ENCODE peak calls at places on chromosome 17, in four cellular contexts. F is MCF 10A, W is tibial artery, L is adrenal gland. T is an unnamed sample.

GRCh38 chr17:73586921-73587680 is 57.1 kb downstream of the SDK2 start:
- DNase-seq in F (peak), W (no peak), L (no peak), T (no peak)

GRCh38 chr17:57106107-57106835 is 21.2 kb downstream of the AKAP1 start:
- DNase-seq in F (peak), W (no peak), L (no peak), T (no peak)

GRCh38 chr17:73198930-73199260 is 6.0 kb downstream of the COG1 start:
- DNase-seq in F (no peak), W (no peak), L (no peak), T (no peak)

GRCh38 chr17:11944587-11944986 is 52.7 kb downstream of the ZNF18 start:
- DNase-seq in F (peak), W (no peak), L (no peak), T (no peak)

GRCh38 chr17:80204626-80205468 is 15.3 kb downstream of the SGSH start:
- DNase-seq in F (no peak), W (no peak), L (no peak), T (no peak)

GRCh38 chr17:63398680-63399079 is 47.4 kb downstream of the CYB561 start:
- DNase-seq in F (no peak), W (no peak), L (no peak), T (no peak)

GRCh38 chr17:7393613-7394451 is 493 bp downstream of the PLSCR3 start:
- DNase-seq in F (peak), W (no peak), L (peak), T (peak)

GRCh38 chr17:17892009-17892408 is 55.2 kb upstream of the SREBF1 start:
- DNase-seq in F (no peak), W (no peak), L (no peak), T (no peak)

GRCh38 chr17:18966831-18967624 is 15.1 kb downstream of the SLC5A10 start:
- DNase-seq in F (no peak), W (no peak), L (no peak), T (no peak)

GRCh38 chr17:70144260-70144846 is 25.0 kb upstream of the KCNJ2 start:
- DNase-seq in F (peak), W (no peak), L (no peak), T (no peak)

GRCh38 chr17:7613769-7614421 is 802 bp downstream of the FXR2 start:
- DNase-seq in F (peak), W (no peak), L (no peak), T (peak)

GRCh38 chr17:36850794-36851193 is 86.5 kb upstream of the LHX1 start:
- DNase-seq in F (peak), W (no peak), L (no peak), T (no peak)

GRCh38 chr17:41466988-41467387 is at the start of gene KRT32:
- DNase-seq in F (no peak), W (no peak), L (no peak), T (no peak)

GRCh38 chr17:76335716-76336381 is 17.9 kb downstream of the PRPSAP1 start:
- DNase-seq in F (no peak), W (no peak), L (no peak), T (peak)
- TF ChIP-seq CTCF in F (no peak), W (no peak), L (no peak), T (no peak)

GRCh38 chr17:81712468-81713003 is 452 bp downstream of the SLC25A10 start:
- DNase-seq in F (peak), W (no peak), L (peak), T (peak)
- TF ChIP-seq CTCF in F (peak), W (no peak), L (no peak), T (no peak)

GRCh38 chr17:65278050-65278819 is 141.1 kb downstream of the RGS9 start:
- DNase-seq in F (peak), W (no peak), L (no peak), T (no peak)
- TF ChIP-seq CTCF in F (peak), W (peak), L (peak), T (no peak)

GRCh38 chr17:49979748-49980479 is 10.9 kb downstream of the DLX4 start:
- DNase-seq in F (no peak), W (no peak), L (no peak), T (no peak)

GRCh38 chr17:49976163-49976827 is 7.3 kb downstream of the DLX4 start:
- DNase-seq in F (no peak), W (no peak), L (no peak), T (no peak)

GRCh38 chr17:49976828-49977202 is 7.8 kb downstream of the DLX4 start:
- DNase-seq in F (no peak), W (no peak), L (no peak), T (no peak)

GRCh38 chr17:49978501-49978900 is 9.5 kb downstream of the DLX4 start:
- DNase-seq in F (no peak), W (no peak), L (no peak), T (no peak)

DNA sequence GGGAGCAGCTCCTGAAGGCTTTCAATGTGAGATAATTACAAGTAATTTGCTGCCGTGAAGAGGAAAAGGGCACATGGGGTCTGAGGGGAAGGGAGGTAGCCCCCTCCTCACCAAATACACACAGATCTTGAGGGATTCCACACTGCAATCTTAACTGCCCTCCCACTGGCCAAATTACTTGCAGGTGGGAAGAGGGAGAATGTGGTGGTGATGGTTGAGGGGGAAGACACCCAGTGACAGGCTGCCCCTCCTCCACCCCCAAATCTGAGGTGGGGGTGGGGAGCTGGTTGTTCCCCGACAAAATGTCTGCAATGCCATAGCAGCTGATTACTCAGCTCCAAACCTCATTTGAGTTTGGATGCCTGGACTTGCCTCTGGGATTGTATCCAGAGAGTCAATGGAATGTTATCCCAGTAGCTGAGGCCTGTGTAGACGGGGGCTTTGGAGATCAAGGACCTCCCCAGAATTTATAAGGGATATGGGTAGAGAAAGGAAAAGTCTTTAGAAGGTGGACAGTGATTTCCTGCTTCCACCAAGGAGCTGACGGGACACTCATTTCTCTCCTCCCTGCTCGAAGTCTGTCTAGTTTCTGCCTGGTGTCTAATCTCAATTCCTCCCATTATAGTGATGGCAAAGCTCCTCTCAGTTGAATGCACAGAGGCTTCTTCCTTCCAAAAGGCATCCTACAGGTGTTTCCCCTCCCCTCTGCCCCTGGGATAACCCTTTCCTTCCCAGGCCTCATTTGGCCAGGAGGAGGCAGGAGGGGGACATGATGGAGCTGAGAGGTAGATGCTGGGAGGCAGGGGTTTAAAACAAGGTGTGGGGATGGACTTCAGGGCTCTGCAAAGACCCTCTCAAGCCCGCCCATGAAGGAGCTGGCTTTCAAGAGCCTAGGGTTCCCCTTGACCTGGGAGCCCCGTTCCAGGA is 8.7 kb downstream of the DLX4 start:
- DNase-seq in F (no peak), W (no peak), L (no peak), T (no peak)
- TF ChIP-seq CTCF in F (no peak), W (no peak), L (no peak), T (no peak)

GRCh38 chr17:10125761-10126553 is 72.4 kb downstream of the GAS7 start:
- DNase-seq in F (no peak), W (no peak), L (no peak), T (no peak)
- TF ChIP-seq CTCF in F (no peak), W (no peak), L (no peak), T (no peak)

DNA sequence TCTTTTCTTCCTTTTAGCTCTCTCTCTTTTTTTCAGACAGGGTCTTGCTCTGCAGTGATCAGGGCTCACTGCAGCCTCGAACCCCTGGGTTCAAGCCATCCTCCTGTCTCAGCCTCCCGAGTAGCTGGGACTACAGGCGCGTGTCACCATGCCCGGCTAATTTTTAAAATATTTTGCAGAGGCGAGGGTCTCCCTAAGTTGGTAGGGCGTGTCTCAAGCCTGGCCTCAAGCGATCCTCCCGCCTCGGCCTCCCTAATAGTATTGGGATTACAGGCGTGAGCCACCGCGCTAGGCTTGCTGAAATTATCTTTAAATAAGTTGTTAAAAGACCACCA is 797 bp upstream of the SNX11 start:
- DNase-seq in F (no peak), W (no peak), L (no peak), T (no peak)
- TF ChIP-seq CTCF in F (no peak), W (no peak), L (no peak), T (no peak)

GRCh38 chr17:3835410-3836229 is 10.4 kb downstream of the NCBP3 start:
- DNase-seq in F (peak), W (no peak), L (no peak), T (no peak)
- TF ChIP-seq CTCF in F (no peak), W (no peak), L (no peak), T (no peak)

GRCh38 chr17:72077326-72077960 is 43.4 kb upstream of the SOX9 start:
- DNase-seq in F (peak), W (no peak), L (no peak), T (no peak)
- TF ChIP-seq CTCF in F (no peak), W (no peak), L (no peak), T (no peak)

DNA sequence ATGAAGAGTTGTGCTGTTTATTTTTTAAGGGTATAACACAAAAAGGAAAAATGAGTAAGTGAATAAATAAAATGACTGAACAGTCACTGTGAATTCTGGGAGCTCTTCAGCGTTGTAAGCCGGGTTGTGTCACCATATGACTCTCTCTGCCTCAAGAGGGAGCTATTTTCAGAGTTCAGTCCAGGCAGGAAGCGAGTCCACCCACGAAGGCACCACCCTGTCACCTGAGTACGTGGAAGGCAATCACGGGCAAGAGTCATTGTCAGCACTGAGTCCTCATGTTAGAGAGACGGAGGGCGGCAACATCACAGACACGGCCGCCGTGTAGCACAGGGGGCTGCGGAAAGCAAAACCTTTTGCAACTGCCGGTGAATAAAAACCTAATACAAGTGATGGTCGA is 227.6 kb downstream of the UTP18 start:
- DNase-seq in F (peak), W (no peak), L (no peak), T (no peak)
- TF ChIP-seq CTCF in F (peak), W (no peak), L (no peak), T (no peak)

GRCh38 chr17:60193482-60193881 is 43.7 kb downstream of the CA4 start:
- DNase-seq in F (no peak), W (no peak), L (no peak), T (no peak)
- TF ChIP-seq CTCF in F (no peak), W (no peak), L (no peak), T (no peak)